ENCODE peak calls at places on chromosome 10, in five cellular contexts. X is HL-60, M is BJ, S is choroid plexus epithelial cell, C is OCI-LY7. K is an unnamed sample.

GRCh38 chr10:9860045-9860444 is 1157.6 kb upstream of the CELF2 start:
- DNase-seq in S (peak), C (no peak), M (no peak), X (no peak), K (no peak)

GRCh38 chr10:94521276-94522250 is 24.0 kb upstream of the HELLS start:
- DNase-seq in C (no peak), X (no peak), M (no peak), S (no peak), K (no peak)

GRCh38 chr10:71213127-71213616 is 802 bp downstream of the UNC5B start:
- DNase-seq in C (peak), X (peak), S (peak), M (no peak), K (no peak)

GRCh38 chr10:132226586-132227405 is 40.0 kb downstream of the DPYSL4 start:
- DNase-seq in C (no peak), X (no peak), M (no peak), S (no peak), K (no peak)

GRCh38 chr10:111077715-111078504 is 1.1 kb downstream of the ADRA2A start:
- DNase-seq in C (no peak), M (no peak), X (peak), S (peak), K (no peak)

GRCh38 chr10:44948713-44949112 is 10.9 kb upstream of the RASSF4 start:
- DNase-seq in C (no peak), S (no peak), M (no peak), X (no peak), K (peak)

GRCh38 chr10:44571701-44572100 is 186.8 kb upstream of the CXCL12 start:
- DNase-seq in X (no peak), S (no peak), M (peak), C (no peak), K (no peak)

GRCh38 chr10:119207713-119208552 is 562 bp downstream of the GRK5 start:
- DNase-seq in S (peak), M (no peak), X (no peak), C (peak), K (no peak)

GRCh38 chr10:102550636-102551210 is 47.0 kb downstream of the SUFU start:
- DNase-seq in M (no peak), S (no peak), C (no peak), X (no peak), K (no peak)

GRCh38 chr10:79923669-79924068 is 25.2 kb downstream of the SFTPD start:
- DNase-seq in M (no peak), X (no peak), S (no peak), C (no peak), K (no peak)

GRCh38 chr10:116472874-116473273 is 45.2 kb downstream of the PNLIPRP3 start:
- DNase-seq in M (no peak), X (no peak), S (no peak), C (no peak), K (no peak)

GRCh38 chr10:126397640-126398382 is 9.5 kb upstream of the ADAM12 start:
- DNase-seq in M (peak), S (peak), X (no peak), C (no peak), K (no peak)

GRCh38 chr10:119138341-119139306 is 26.9 kb downstream of the SFXN4 start:
- DNase-seq in X (peak), C (no peak), M (no peak), S (no peak), K (no peak)

GRCh38 chr10:69426376-69426727 is 9.6 kb upstream of the TACR2 start:
- DNase-seq in S (no peak), X (no peak), M (no peak), C (no peak), K (no peak)

GRCh38 chr10:53664620-53665019 is 892.0 kb upstream of the MBL2 start:
- DNase-seq in C (no peak), S (peak), X (no peak), M (no peak), K (no peak)

GRCh38 chr10:70973275-70973674 is 84.9 kb upstream of the PCBD1 start:
- DNase-seq in M (no peak), C (no peak), S (no peak), X (no peak), K (no peak)

GRCh38 chr10:116836087-116836486 is 13.2 kb upstream of the ENO4 start:
- DNase-seq in S (no peak), C (no peak), M (no peak), X (no peak), K (no peak)

GRCh38 chr10:122519873-122520272 is 40.7 kb upstream of the DMBT1 start:
- DNase-seq in S (no peak), C (no peak), M (no peak), X (no peak), K (no peak)

GRCh38 chr10:88756660-88757059 is 3.2 kb upstream of the LIPN start:
- DNase-seq in S (no peak), M (no peak), X (no peak), C (no peak), K (no peak)

GRCh38 chr10:93352638-93353383 is 129.3 kb downstream of the MYOF start:
- DNase-seq in S (peak), M (no peak), C (peak), X (no peak), K (no peak)

DNA sequence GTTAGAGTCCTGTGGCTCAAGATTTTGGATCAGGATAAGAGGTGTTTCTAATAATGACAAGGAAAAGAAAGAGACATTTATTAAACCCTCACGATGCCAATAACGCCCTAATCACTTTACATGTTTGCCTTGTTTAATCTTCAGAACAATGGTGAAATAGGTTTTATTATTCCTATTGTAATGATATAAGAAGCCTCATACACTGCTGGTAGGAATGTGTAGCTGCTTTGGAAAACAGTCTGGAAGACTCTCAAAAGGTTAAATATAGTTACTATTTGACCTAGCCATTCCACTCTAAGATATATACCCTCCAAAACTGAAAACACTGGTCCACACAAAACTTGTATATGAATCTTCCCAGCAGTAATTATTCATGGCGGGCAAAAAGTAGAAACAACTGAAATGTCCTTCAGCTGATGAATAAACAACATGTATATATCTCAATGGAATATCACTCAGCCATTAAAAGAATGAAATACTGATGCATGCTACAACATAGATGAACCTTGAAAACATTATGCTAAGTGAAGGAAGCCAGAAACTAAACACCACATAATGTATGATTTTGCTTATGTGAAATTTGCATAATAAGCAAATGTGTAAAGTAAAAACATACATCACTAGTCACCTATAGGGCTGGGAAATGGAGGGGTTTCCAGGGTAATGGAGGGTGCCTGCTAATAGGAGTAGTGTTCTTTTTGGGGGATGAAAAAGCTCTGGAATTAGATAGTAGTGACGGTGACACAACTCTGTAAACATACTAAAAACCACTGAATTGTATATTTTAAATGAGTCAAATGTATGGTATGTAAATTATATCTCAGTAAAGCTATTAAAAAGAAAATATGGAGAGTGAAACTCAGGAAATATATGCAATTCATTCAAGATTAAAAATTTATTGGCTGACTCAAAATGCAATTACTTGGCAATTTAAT is 76.9 kb upstream of the ANK3 start:
- DNase-seq in M (no peak), C (no peak), S (no peak), X (no peak), K (no peak)
- TF ChIP-seq CTCF in M (peak), C (no peak), S (no peak), X (no peak), K (no peak)

DNA sequence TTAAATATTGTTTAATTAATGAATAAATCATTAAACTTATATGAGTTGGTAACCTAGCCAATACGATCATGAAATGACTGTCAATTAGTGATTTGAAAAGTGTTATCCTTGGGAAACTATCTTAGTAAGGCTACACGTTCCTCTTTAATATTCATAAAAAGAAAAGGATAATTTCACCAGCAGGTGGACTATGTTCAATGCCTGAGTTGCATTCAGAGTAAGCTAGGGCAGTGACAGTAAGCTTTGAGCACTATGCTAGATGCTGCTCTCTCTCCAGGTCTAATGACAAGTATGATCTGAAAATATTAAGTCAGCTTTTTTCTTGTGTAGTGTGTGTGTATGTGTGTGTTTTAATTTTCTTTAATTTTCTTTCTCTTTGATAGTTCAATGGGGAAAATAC is 486.3 kb upstream of the PCDH15 start:
- DNase-seq in M (no peak), C (no peak), S (no peak), X (no peak), K (no peak)
- TF ChIP-seq CTCF in M (peak), C (no peak), S (no peak), X (no peak), K (no peak)

GRCh38 chr10:100307716-100308115 is 21.2 kb upstream of the BLOC1S2 start:
- DNase-seq in X (no peak), C (no peak), S (peak), M (no peak), K (no peak)

GRCh38 chr10:100304414-100304813 is 17.9 kb upstream of the BLOC1S2 start:
- DNase-seq in M (no peak), X (no peak), C (no peak), S (no peak), K (no peak)

GRCh38 chr10:100306861-100307260 is 20.4 kb upstream of the BLOC1S2 start:
- DNase-seq in X (no peak), S (no peak), M (no peak), C (no peak), K (no peak)

GRCh38 chr10:100303724-100304319 is 17.3 kb upstream of the BLOC1S2 start:
- DNase-seq in X (no peak), M (no peak), C (peak), S (peak), K (no peak)
- TF ChIP-seq CTCF in X (peak), M (peak), C (peak), S (peak), K (peak)

DNA sequence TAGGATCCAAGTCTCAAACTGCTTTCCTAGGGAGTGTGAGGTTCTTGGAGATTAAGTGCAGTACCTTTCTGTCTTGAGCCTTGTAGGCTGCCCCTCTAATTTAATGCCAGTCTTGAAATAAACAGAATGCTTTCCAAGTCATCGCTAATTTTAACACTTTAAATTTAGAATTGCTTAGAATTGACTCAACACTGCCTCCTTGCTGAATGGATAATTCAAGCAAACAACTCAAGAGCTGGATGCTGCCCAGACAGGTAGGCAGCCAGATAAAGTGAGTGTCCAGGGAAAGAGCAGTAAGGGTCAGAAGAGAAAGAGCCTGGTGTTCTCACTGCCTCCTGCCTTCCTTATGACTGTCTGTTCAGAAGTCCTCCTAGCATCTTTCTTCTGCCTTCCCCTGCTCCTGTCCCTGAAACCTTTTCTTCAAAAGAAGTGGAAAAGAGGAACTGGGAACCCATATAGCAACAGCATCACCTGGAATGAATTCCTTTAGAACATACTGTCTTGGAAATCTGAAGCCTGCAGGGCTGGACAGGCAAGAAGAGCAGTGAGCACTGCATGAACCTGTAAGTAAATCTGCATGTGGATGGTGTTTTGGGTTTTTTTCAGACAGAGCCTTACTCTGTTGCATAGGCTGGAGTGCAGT is 3.1 kb upstream of the GOT1 start:
- DNase-seq in X (no peak), M (no peak), S (peak), C (no peak), K (no peak)
- TF ChIP-seq CTCF in X (no peak), M (peak), S (peak), C (peak), K (no peak)

GRCh38 chr10:124168991-124169826 is 75.8 kb upstream of the CHST15 start:
- DNase-seq in C (no peak), S (no peak), M (no peak), X (no peak), K (peak)

GRCh38 chr10:124174071-124174566 is 80.7 kb upstream of the CHST15 start:
- DNase-seq in X (no peak), C (no peak), M (no peak), S (no peak), K (peak)

GRCh38 chr10:124173298-124173900 is 80.0 kb upstream of the CHST15 start:
- DNase-seq in C (no peak), S (no peak), M (no peak), X (no peak), K (peak)

GRCh38 chr10:124172241-124172661 is 78.9 kb upstream of the CHST15 start:
- DNase-seq in S (no peak), X (no peak), M (no peak), C (no peak), K (peak)

DNA sequence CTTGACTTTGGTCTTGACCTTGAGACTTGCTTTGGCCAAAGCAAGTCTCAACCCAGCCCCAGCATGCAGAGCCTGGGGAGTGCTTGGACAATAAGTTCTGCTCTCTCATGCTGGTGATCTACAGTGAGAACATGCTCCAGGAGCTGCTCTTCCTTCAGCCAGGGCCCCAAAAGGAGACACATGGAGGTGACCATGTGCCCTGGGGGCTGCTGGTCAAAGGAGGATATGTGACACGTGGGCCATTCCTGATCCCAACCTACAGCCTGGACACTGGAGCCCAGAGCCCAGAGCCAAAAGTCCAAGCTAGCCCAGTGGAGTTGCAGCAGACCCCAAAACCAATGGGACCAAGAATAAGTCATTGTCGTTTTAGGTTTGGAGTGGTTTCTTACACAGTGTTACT is 78.2 kb upstream of the CHST15 start:
- DNase-seq in C (no peak), S (no peak), M (no peak), X (no peak), K (peak)
- TF ChIP-seq CTCF in C (no peak), S (no peak), M (no peak), X (no peak), K (no peak)

DNA sequence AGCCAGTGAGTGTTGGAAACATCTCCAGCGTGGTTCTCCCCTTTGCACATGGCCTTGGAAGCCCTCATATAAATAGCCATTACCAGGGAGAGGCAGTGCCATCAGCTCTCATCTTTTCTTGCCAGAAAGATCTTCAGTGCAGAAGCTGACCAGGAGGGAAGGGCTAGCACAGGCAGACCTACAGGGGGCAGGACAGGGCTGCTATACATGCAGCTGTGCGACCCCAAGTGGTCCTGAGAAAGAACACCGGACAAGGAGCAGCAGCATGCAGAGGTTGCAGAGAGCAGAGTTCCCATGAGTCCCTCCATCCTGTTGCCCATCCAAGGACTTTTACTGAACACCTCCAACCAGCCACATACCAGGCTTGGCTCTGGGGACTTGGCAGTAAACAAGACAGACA is 17.1 kb downstream of the GRID1 start:
- DNase-seq in X (no peak), S (peak), M (no peak), C (peak), K (no peak)
- TF ChIP-seq CTCF in X (peak), S (peak), M (peak), C (peak), K (no peak)

GRCh38 chr10:32943395-32943794 is 14.6 kb downstream of the ITGB1 start:
- DNase-seq in X (no peak), C (peak), S (no peak), M (no peak), K (no peak)
- TF ChIP-seq CTCF in X (no peak), C (no peak), S (no peak), M (no peak), K (no peak)

K was measured in CD14-positive monocyte.